ENCODE peak calls at places on chromosomes 2 and 18, in nine cellular contexts. V is RPMI8226, Z is HFFc6, X is D341Med, M is kidney, K is RWPE2, O is T-helper 9 cell, A is GM12891, J is aorta. U is an unnamed sample.

GRCh38 chr18:73861771-73862170 is 285.9 kb downstream of the FBXO15 start:
- DNase-seq in A (no peak), X (no peak), O (no peak), V (no peak), J (no peak), K (no peak), Z (no peak), M (no peak), U (no peak)

GRCh38 chr2:25567406-25567805 is 106.0 kb downstream of the DTNB start:
- DNase-seq in M (no peak), A (no peak), V (peak), K (no peak), Z (peak), X (no peak), O (no peak), J (no peak), U (no peak)

GRCh38 chr2:120945091-120945490 is 209.4 kb downstream of the GLI2 start:
- DNase-seq in X (no peak), K (no peak), J (no peak), V (no peak), M (no peak), A (no peak), Z (no peak), O (no peak), U (no peak)

GRCh38 chr2:211816739-211817138 is 721.9 kb downstream of the ERBB4 start:
- DNase-seq in J (no peak), K (no peak), O (no peak), M (no peak), X (no peak), V (no peak), A (no peak), Z (no peak), U (no peak)

GRCh38 chr2:222837643-222838056 is 23.2 kb upstream of the ACSL3 start:
- DNase-seq in V (no peak), M (no peak), X (no peak), O (no peak), Z (no peak), K (peak), A (no peak), J (no peak), U (no peak)

GRCh38 chr18:79397830-79398761 is 2.4 kb downstream of the NFATC1 start:
- DNase-seq in J (peak), K (peak), O (no peak), V (no peak), M (peak), Z (no peak), X (no peak), A (no peak), U (no peak)

GRCh38 chr2:117514391-117514790 is 300.1 kb upstream of the DDX18 start:
- DNase-seq in Z (no peak), A (no peak), X (no peak), K (no peak), J (no peak), V (no peak), M (no peak), O (no peak), U (no peak)

GRCh38 chr18:75548353-75548752 is 120.8 kb upstream of the SMIM21 start:
- DNase-seq in O (no peak), A (no peak), Z (no peak), K (no peak), V (peak), X (no peak), M (no peak), J (no peak), U (no peak)

GRCh38 chr2:159192519-159192918 is 94.0 kb downstream of the WDSUB1 start:
- DNase-seq in M (no peak), J (no peak), A (no peak), O (no peak), K (no peak), X (no peak), V (no peak), Z (no peak), U (no peak)

GRCh38 chr2:131127076-131127475 is 21.9 kb downstream of the PLEKHB2 start:
- DNase-seq in J (no peak), A (no peak), M (no peak), O (no peak), Z (no peak), V (no peak), K (no peak), X (no peak), U (no peak)

GRCh38 chr18:6058941-6059340 is 163.6 kb upstream of the TMEM200C start:
- DNase-seq in A (no peak), V (no peak), K (no peak), M (no peak), J (no peak), O (no peak), X (no peak), Z (no peak), U (no peak)

GRCh38 chr2:58502931-58503330 is 261.8 kb upstream of the FANCL start:
- DNase-seq in A (no peak), M (no peak), Z (no peak), K (no peak), V (no peak), O (no peak), J (no peak), X (no peak), U (no peak)

GRCh38 chr2:190881480-190882326 is 1.1 kb downstream of the GLS start:
- DNase-seq in Z (peak), J (peak), X (peak), M (peak), V (peak), K (peak), A (no peak), O (peak), U (no peak)

GRCh38 chr18:68940039-68940438 is 142.2 kb downstream of the CCDC102B start:
- DNase-seq in Z (no peak), X (no peak), M (no peak), A (no peak), J (no peak), V (no peak), O (no peak), K (no peak), U (no peak)

GRCh38 chr2:42359894-42360483 is 1.0 kb downstream of the COX7A2L start:
- DNase-seq in K (no peak), J (no peak), M (no peak), V (peak), Z (peak), O (no peak), X (no peak), A (no peak), U (no peak)

GRCh38 chr2:10145519-10146357 is 23.2 kb downstream of the RRM2 start:
- DNase-seq in K (peak), A (no peak), V (no peak), O (no peak), J (no peak), Z (no peak), X (no peak), M (no peak), U (no peak)

GRCh38 chr2:55885129-55885943 is 38.2 kb downstream of the EFEMP1 start:
- DNase-seq in A (no peak), K (no peak), Z (peak), V (no peak), M (no peak), J (peak), X (no peak), O (no peak), U (no peak)

GRCh38 chr2:20366672-20367116 is 16.1 kb upstream of the PUM2 start:
- DNase-seq in O (no peak), M (no peak), A (no peak), Z (no peak), J (no peak), V (no peak), K (no peak), X (no peak), U (no peak)

GRCh38 chr18:79804130-79804772 is 6.5 kb downstream of the KCNG2 start:
- DNase-seq in O (no peak), X (peak), A (no peak), V (no peak), M (peak), K (no peak), J (no peak), Z (no peak), U (no peak)

GRCh38 chr18:35143615-35144596 is 96.9 kb upstream of the ZNF397 start:
- DNase-seq in M (no peak), O (peak), A (no peak), Z (peak), V (peak), J (peak), K (no peak), X (peak), U (no peak)

GRCh38 chr2:225737556-225737955 is 338.0 kb downstream of the NYAP2 start:
- DNase-seq in M (no peak), Z (peak), V (no peak), K (peak), J (no peak), X (no peak), A (no peak), O (no peak), U (no peak)

GRCh38 chr2:241692448-241692847 is 5.8 kb upstream of the DTYMK start:
- DNase-seq in V (no peak), K (no peak), A (no peak), Z (peak), M (no peak), O (no peak), X (no peak), J (no peak), U (no peak)

GRCh38 chr2:8053241-8053640 is 628.6 kb upstream of the ID2 start:
- DNase-seq in V (no peak), A (no peak), K (no peak), X (no peak), Z (no peak), M (no peak), J (no peak), O (no peak), U (no peak)

GRCh38 chr2:69306897-69307695 is 79.9 kb downstream of the GFPT1 start:
- DNase-seq in Z (peak), X (peak), V (peak), O (peak), A (peak), K (no peak), M (peak), J (peak), U (no peak)

GRCh38 chr2:36485521-36485920 is 112.4 kb downstream of the FEZ2 start:
- DNase-seq in X (no peak), A (no peak), M (no peak), Z (peak), V (no peak), J (no peak), O (no peak), K (no peak), U (no peak)

GRCh38 chr2:9243357-9243756 is 36.7 kb downstream of the ASAP2 start:
- DNase-seq in K (no peak), V (no peak), A (no peak), O (no peak), X (no peak), M (no peak), Z (no peak), J (no peak), U (no peak)

GRCh38 chr2:174873457-174873856 is 109.2 kb upstream of the CHRNA1 start:
- DNase-seq in M (no peak), J (no peak), X (no peak), O (no peak), A (no peak), V (no peak), Z (peak), K (no peak), U (no peak)

GRCh38 chr2:23204650-23205049 is 180.3 kb upstream of the KLHL29 start:
- DNase-seq in V (no peak), K (no peak), M (no peak), A (no peak), O (no peak), Z (no peak), J (no peak), X (no peak), U (no peak)

GRCh38 chr18:63168287-63168686 is 151.3 kb downstream of the BCL2 start:
- DNase-seq in K (no peak), X (no peak), A (no peak), O (no peak), J (no peak), Z (no peak), M (no peak), V (no peak), U (no peak)

GRCh38 chr2:30707304-30707903 is 99.8 kb downstream of the CAPN13 start:
- DNase-seq in Z (no peak), J (no peak), M (no peak), A (no peak), V (no peak), K (no peak), X (no peak), O (no peak), U (peak)

GRCh38 chr2:3113769-3114168 is 263.8 kb downstream of the EIPR1 start:
- DNase-seq in Z (no peak), O (no peak), J (no peak), K (no peak), V (no peak), M (no peak), A (no peak), X (no peak), U (peak)

U was measured in vagina.